ENCODE peak calls at places on chromosomes 12 and 14, in five cellular contexts. One of them, this sample, is unnamed.

GRCh38 chr14:55713496-55713895 is 133.5 kb downstream of the KTN1 start:
- DNase-seq in cardiac muscle cell: no peak
- DNase-seq in transverse colon: no peak
- DNase-seq in fibroblast of mammary gland: no peak
- DNase-seq in pancreas: no peak
- DNase-seq in this sample: peak; percentile 28

GRCh38 chr14:99029150-99029915 is 242.7 kb downstream of the BCL11B start:
- DNase-seq in cardiac muscle cell: no peak
- DNase-seq in transverse colon: no peak
- DNase-seq in fibroblast of mammary gland: no peak
- DNase-seq in pancreas: no peak
- DNase-seq in this sample: no peak

GRCh38 chr12:27952510-27952909 is 20.0 kb downstream of the PTHLH start:
- DNase-seq in cardiac muscle cell: no peak
- DNase-seq in transverse colon: no peak
- DNase-seq in fibroblast of mammary gland: no peak
- DNase-seq in pancreas: no peak
- DNase-seq in this sample: no peak

GRCh38 chr12:28026701-28027100 is 54.2 kb upstream of the PTHLH start:
- DNase-seq in cardiac muscle cell: no peak
- DNase-seq in transverse colon: no peak
- DNase-seq in fibroblast of mammary gland: no peak
- DNase-seq in pancreas: no peak
- DNase-seq in this sample: no peak

GRCh38 chr12:62772556-62772955 is 162.4 kb downstream of the PPM1H start:
- DNase-seq in cardiac muscle cell: no peak
- DNase-seq in transverse colon: no peak
- DNase-seq in fibroblast of mammary gland: peak; percentile 70
- DNase-seq in pancreas: no peak
- DNase-seq in this sample: peak; percentile 60

GRCh38 chr12:50213439-50213838 is 46.3 kb upstream of the CERS5 start:
- DNase-seq in cardiac muscle cell: no peak
- DNase-seq in transverse colon: no peak
- DNase-seq in fibroblast of mammary gland: no peak
- DNase-seq in pancreas: no peak
- DNase-seq in this sample: no peak

GRCh38 chr14:69012251-69012953 is 33.3 kb upstream of the ACTN1 start:
- DNase-seq in cardiac muscle cell: no peak
- DNase-seq in transverse colon: no peak
- DNase-seq in fibroblast of mammary gland: peak; percentile 27
- DNase-seq in pancreas: no peak
- DNase-seq in this sample: peak; percentile 53

GRCh38 chr14:100225169-100225568 is 13.8 kb upstream of the YY1 start:
- DNase-seq in cardiac muscle cell: no peak
- DNase-seq in transverse colon: no peak
- DNase-seq in fibroblast of mammary gland: no peak
- DNase-seq in pancreas: no peak
- DNase-seq in this sample: no peak

GRCh38 chr14:104423715-104424405 is 155.7 kb upstream of the C14orf180 start:
- DNase-seq in cardiac muscle cell: no peak
- DNase-seq in transverse colon: no peak
- DNase-seq in fibroblast of mammary gland: no peak
- DNase-seq in pancreas: no peak
- DNase-seq in this sample: no peak

GRCh38 chr14:67477926-67478915 is 10.3 kb downstream of the TMEM229B start:
- DNase-seq in cardiac muscle cell: no peak
- DNase-seq in transverse colon: no peak
- DNase-seq in fibroblast of mammary gland: no peak
- DNase-seq in pancreas: no peak
- DNase-seq in this sample: no peak

GRCh38 chr12:4303750-4304149 is 17.3 kb upstream of the TIGAR start:
- DNase-seq in cardiac muscle cell: no peak
- DNase-seq in transverse colon: no peak
- DNase-seq in fibroblast of mammary gland: no peak
- DNase-seq in pancreas: no peak
- DNase-seq in this sample: no peak

GRCh38 chr12:105698047-105698446 is 367.6 kb downstream of the C12orf75 start:
- DNase-seq in cardiac muscle cell: no peak
- DNase-seq in transverse colon: no peak
- DNase-seq in fibroblast of mammary gland: no peak
- DNase-seq in pancreas: no peak
- DNase-seq in this sample: peak; percentile 6

GRCh38 chr12:20309504-20310148 is 58.7 kb upstream of the PDE3A start:
- DNase-seq in cardiac muscle cell: no peak
- DNase-seq in transverse colon: no peak
- DNase-seq in fibroblast of mammary gland: no peak
- DNase-seq in pancreas: no peak
- DNase-seq in this sample: no peak

GRCh38 chr12:6644903-6645302 is 2.3 kb downstream of the ACRBP start:
- DNase-seq in cardiac muscle cell: peak; percentile 53
- DNase-seq in transverse colon: peak; percentile 54
- DNase-seq in fibroblast of mammary gland: no peak
- DNase-seq in pancreas: no peak
- DNase-seq in this sample: no peak

GRCh38 chr12:130715150-130715995 is 726 bp downstream of the RIMBP2 start:
- DNase-seq in cardiac muscle cell: peak; percentile 29
- DNase-seq in transverse colon: no peak
- DNase-seq in fibroblast of mammary gland: no peak
- DNase-seq in pancreas: no peak
- DNase-seq in this sample: no peak

GRCh38 chr12:64404470-64405446 is 566 bp downstream of the XPOT start:
- DNase-seq in cardiac muscle cell: peak; percentile 57
- DNase-seq in transverse colon: peak; percentile 58
- DNase-seq in fibroblast of mammary gland: peak; percentile 67
- DNase-seq in pancreas: peak; percentile 88
- DNase-seq in this sample: peak; percentile 94

GRCh38 chr12:6306151-6306550 is 4.3 kb upstream of the PLEKHG6 start:
- DNase-seq in cardiac muscle cell: no peak
- DNase-seq in transverse colon: no peak
- DNase-seq in fibroblast of mammary gland: no peak
- DNase-seq in pancreas: no peak
- DNase-seq in this sample: no peak

GRCh38 chr12:19707948-19708409 is 268.7 kb downstream of the AEBP2 start:
- DNase-seq in cardiac muscle cell: no peak
- DNase-seq in transverse colon: no peak
- DNase-seq in fibroblast of mammary gland: peak; percentile 81
- DNase-seq in pancreas: no peak
- DNase-seq in this sample: peak; percentile 48

GRCh38 chr12:6069452-6070093 is 54.9 kb downstream of the VWF start:
- DNase-seq in cardiac muscle cell: no peak
- DNase-seq in transverse colon: no peak
- DNase-seq in fibroblast of mammary gland: peak; percentile 98
- DNase-seq in pancreas: no peak
- DNase-seq in this sample: peak; percentile 91

GRCh38 chr12:751192-751827 is 1.1 kb upstream of the WNK1 start:
- DNase-seq in cardiac muscle cell: peak; percentile 98
- DNase-seq in transverse colon: peak; percentile 93
- DNase-seq in fibroblast of mammary gland: peak; percentile 96
- DNase-seq in pancreas: peak; percentile 84
- DNase-seq in this sample: peak; percentile 97

GRCh38 chr12:84043355-84043754 is 869.2 kb downstream of the SLC6A15 start:
- DNase-seq in cardiac muscle cell: no peak
- DNase-seq in transverse colon: no peak
- DNase-seq in fibroblast of mammary gland: no peak
- DNase-seq in pancreas: no peak
- DNase-seq in this sample: no peak

GRCh38 chr12:51405801-51406207 is 14.6 kb upstream of the GALNT6 start:
- DNase-seq in cardiac muscle cell: no peak
- DNase-seq in transverse colon: no peak
- DNase-seq in fibroblast of mammary gland: no peak
- DNase-seq in pancreas: no peak
- DNase-seq in this sample: no peak

GRCh38 chr12:26369588-26369987 is 174.2 kb downstream of the SSPN start:
- DNase-seq in cardiac muscle cell: no peak
- DNase-seq in transverse colon: no peak
- DNase-seq in fibroblast of mammary gland: peak; percentile 94
- DNase-seq in pancreas: no peak
- DNase-seq in this sample: peak; percentile 66

GRCh38 chr14:56224691-56225681 is 106.8 kb downstream of the PELI2 start:
- DNase-seq in cardiac muscle cell: no peak
- DNase-seq in transverse colon: peak; percentile 76
- DNase-seq in fibroblast of mammary gland: no peak
- DNase-seq in pancreas: peak; percentile 49
- DNase-seq in this sample: no peak

GRCh38 chr14:91173221-91173670 is 59.4 kb downstream of the DGLUCY start:
- DNase-seq in cardiac muscle cell: peak; percentile 82
- DNase-seq in transverse colon: peak; percentile 87
- DNase-seq in fibroblast of mammary gland: peak; percentile 77
- DNase-seq in pancreas: peak; percentile 88
- DNase-seq in this sample: peak; percentile 84

GRCh38 chr14:99316281-99317163 is 44.5 kb upstream of the BCL11B start:
- DNase-seq in cardiac muscle cell: no peak
- DNase-seq in transverse colon: peak; percentile 87
- DNase-seq in fibroblast of mammary gland: no peak
- DNase-seq in pancreas: no peak
- DNase-seq in this sample: no peak

GRCh38 chr12:26833692-26834168 is 736 bp upstream of the ITPR2 start:
- DNase-seq in cardiac muscle cell: peak; percentile 44
- DNase-seq in transverse colon: peak; percentile 62
- DNase-seq in fibroblast of mammary gland: peak; percentile 31
- DNase-seq in pancreas: peak; percentile 76
- DNase-seq in this sample: peak; percentile 91

GRCh38 chr14:20632831-20633771 is 8.4 kb downstream of the OR6S1 start:
- DNase-seq in cardiac muscle cell: peak; percentile 55
- DNase-seq in transverse colon: peak; percentile 59
- DNase-seq in fibroblast of mammary gland: peak; percentile 91
- DNase-seq in pancreas: peak; percentile 76
- DNase-seq in this sample: peak; percentile 84

GRCh38 chr12:71746983-71747611 is 7.6 kb upstream of the RAB21 start:
- DNase-seq in cardiac muscle cell: peak; percentile 68
- DNase-seq in transverse colon: peak; percentile 46
- DNase-seq in fibroblast of mammary gland: peak; percentile 75
- DNase-seq in pancreas: peak; percentile 64
- DNase-seq in this sample: peak; percentile 75

GRCh38 chr12:65827827-65828231 is 3.5 kb downstream of the HMGA2 start:
- DNase-seq in cardiac muscle cell: peak; percentile 20
- DNase-seq in transverse colon: no peak
- DNase-seq in fibroblast of mammary gland: no peak
- DNase-seq in pancreas: no peak
- DNase-seq in this sample: peak; percentile 55

GRCh38 chr14:81208489-81208888 is 12.3 kb downstream of the GTF2A1 start:
- DNase-seq in cardiac muscle cell: no peak
- DNase-seq in transverse colon: no peak
- DNase-seq in fibroblast of mammary gland: no peak
- DNase-seq in pancreas: peak; percentile 81
- DNase-seq in this sample: peak; percentile 44

GRCh38 chr12:120539303-120539702 is 5.1 kb downstream of the RNF10 start:
- DNase-seq in cardiac muscle cell: no peak
- DNase-seq in transverse colon: no peak
- DNase-seq in fibroblast of mammary gland: peak; percentile 87
- DNase-seq in pancreas: no peak
- DNase-seq in this sample: peak; percentile 32
- H3K4me3 ChIP-seq in cardiac muscle cell: no peak overlapping the region
- H3K4me3 ChIP-seq in transverse colon: no peak overlapping the region
- H3K4me3 ChIP-seq in fibroblast of mammary gland: no peak overlapping the region
- H3K4me3 ChIP-seq in pancreas: no peak overlapping the region
- H3K4me3 ChIP-seq in this sample: no peak overlapping the region

GRCh38 chr12:12714276-12715001 is 2.7 kb upstream of the CDKN1B start:
- DNase-seq in cardiac muscle cell: no peak
- DNase-seq in transverse colon: peak; percentile 77
- DNase-seq in fibroblast of mammary gland: no peak
- DNase-seq in pancreas: no peak
- DNase-seq in this sample: peak; percentile 55
- TF ChIP-seq CTCF in cardiac muscle cell: peak; percentile 27
- TF ChIP-seq CTCF in transverse colon: peak; percentile 13
- TF ChIP-seq CTCF in fibroblast of mammary gland: peak; percentile 30
- TF ChIP-seq CTCF in pancreas: no peak
- TF ChIP-seq CTCF in this sample: peak; percentile 39

GRCh38 chr12:121802843-121803698 is 738 bp upstream of the SETD1B start:
- DNase-seq in cardiac muscle cell: peak; percentile 95
- DNase-seq in transverse colon: peak; percentile 92
- DNase-seq in fibroblast of mammary gland: peak; percentile 93
- DNase-seq in pancreas: peak; percentile 86
- DNase-seq in this sample: peak; percentile 98
- H3K4me3 ChIP-seq in cardiac muscle cell: peak overlapping the region; percentile 89
- H3K4me3 ChIP-seq in transverse colon: peak overlapping the region; percentile 75
- H3K4me3 ChIP-seq in fibroblast of mammary gland: peak overlapping the region; percentile 53
- H3K4me3 ChIP-seq in pancreas: peak overlapping the region; percentile 68
- H3K4me3 ChIP-seq in this sample: peak overlapping the region; percentile 82

GRCh38 chr14:70036665-70037064 is 152.1 kb downstream of the SLC8A3 start:
- DNase-seq in cardiac muscle cell: peak; percentile 50
- DNase-seq in transverse colon: no peak
- DNase-seq in fibroblast of mammary gland: peak; percentile 19
- DNase-seq in pancreas: no peak
- DNase-seq in this sample: no peak
- TF ChIP-seq CTCF in cardiac muscle cell: no peak
- TF ChIP-seq CTCF in transverse colon: no peak
- TF ChIP-seq CTCF in fibroblast of mammary gland: peak; percentile 13
- TF ChIP-seq CTCF in pancreas: no peak
- TF ChIP-seq CTCF in this sample: no peak

GRCh38 chr12:47824629-47825028 is 4.9 kb upstream of the HDAC7 start:
- DNase-seq in cardiac muscle cell: no peak
- DNase-seq in transverse colon: no peak
- DNase-seq in fibroblast of mammary gland: no peak
- DNase-seq in pancreas: no peak
- DNase-seq in this sample: no peak
- H3K4me3 ChIP-seq in cardiac muscle cell: no peak overlapping the region
- H3K4me3 ChIP-seq in transverse colon: no peak overlapping the region
- H3K4me3 ChIP-seq in fibroblast of mammary gland: no peak overlapping the region
- H3K4me3 ChIP-seq in pancreas: no peak overlapping the region
- H3K4me3 ChIP-seq in this sample: no peak overlapping the region

This sample was measured in fibroblast of villous mesenchyme.